ENCODE peak calls at places on chromosome 2, in eight cellular contexts. E, G, F, W, M, U, L and O are unnamed samples.

GRCh38 chr2:25313711-25314513 is 27.8 kb downstream of the DNMT3A start:
- DNase-seq in M (no peak), W (no peak), G (no peak), E (no peak), U (peak), L (no peak), F (no peak), O (no peak)

GRCh38 chr2:179849719-179850118 is 11.7 kb downstream of the ZNF385B start:
- DNase-seq in F (no peak), E (no peak), G (no peak), L (no peak), W (no peak), U (no peak), M (no peak), O (no peak)

GRCh38 chr2:27912512-27912911 is 22.0 kb downstream of the BABAM2 start:
- DNase-seq in E (no peak), W (no peak), F (no peak), M (no peak), L (no peak), U (no peak), G (no peak), O (no peak)

GRCh38 chr2:2252179-2252578 is 78.9 kb downstream of the MYT1L start:
- DNase-seq in U (no peak), F (no peak), W (no peak), L (no peak), G (no peak), M (no peak), E (no peak), O (no peak)

GRCh38 chr2:36059684-36060083 is 295.9 kb upstream of the CRIM1 start:
- DNase-seq in E (no peak), F (no peak), M (no peak), U (no peak), G (no peak), L (no peak), W (no peak), O (no peak)

GRCh38 chr2:231713738-231714638 is 5.7 kb downstream of the PTMA start:
- DNase-seq in F (peak), U (peak), L (peak), E (peak), G (peak), W (no peak), M (peak), O (peak)

GRCh38 chr2:226411727-226412360 is 387.8 kb downstream of the IRS1 start:
- DNase-seq in M (no peak), E (no peak), L (no peak), G (no peak), F (no peak), W (no peak), U (no peak), O (no peak)

GRCh38 chr2:198322275-198322674 is 517.9 kb downstream of the PLCL1 start:
- DNase-seq in W (no peak), U (no peak), M (no peak), L (no peak), F (no peak), E (no peak), G (no peak), O (no peak)

GRCh38 chr2:23760746-23761145 is 166.2 kb downstream of the ATAD2B start:
- DNase-seq in E (no peak), U (no peak), M (peak), W (peak), L (no peak), G (no peak), F (no peak), O (no peak)

GRCh38 chr2:71570951-71571460 is 117.6 kb downstream of the DYSF start:
- DNase-seq in W (no peak), U (no peak), F (no peak), L (no peak), M (no peak), E (no peak), G (no peak), O (no peak)

GRCh38 chr2:100752628-100753333 is 67.2 kb upstream of the NPAS2 start:
- DNase-seq in U (no peak), W (no peak), E (no peak), F (no peak), L (no peak), G (no peak), M (no peak), O (no peak)